ENCODE peak calls at places on chromosome 1, in six cellular contexts. U is choroid plexus epithelial cell, E is Ammon's horn, L is activated T-cell treated with anti-CD3 and anti-CD28 coated beads for 1 hour, C is epithelial cell of esophagus, J is endothelial cell. Q is an unnamed sample.

GRCh38 chr1:43207229-43207853 is 35.2 kb downstream of the CFAP57 start:
- DNase-seq in E (no peak), L (no peak), J (no peak), C (no peak), U (peak), Q (peak)

GRCh38 chr1:215147024-215147423 is 64.5 kb downstream of the KCNK2 start:
- DNase-seq in E (no peak), J (no peak), U (no peak), C (no peak), L (no peak), Q (no peak)

GRCh38 chr1:24343412-24344089 is 24.4 kb downstream of the GRHL3 start:
- DNase-seq in E (no peak), L (no peak), C (no peak), U (no peak), J (no peak), Q (no peak)

GRCh38 chr1:228393268-228393699 is 13.4 kb downstream of the TRIM11 start:
- DNase-seq in J (peak), C (peak), L (no peak), U (peak), E (no peak), Q (peak)

GRCh38 chr1:199591468-199591867 is 436.0 kb upstream of the NR5A2 start:
- DNase-seq in U (no peak), C (no peak), L (no peak), J (no peak), E (no peak), Q (no peak)

GRCh38 chr1:81549588-81550127 is 251.1 kb upstream of the ADGRL2 start:
- DNase-seq in C (peak), E (peak), U (peak), J (no peak), L (no peak), Q (peak)

GRCh38 chr1:5369223-5369622 is 623.0 kb downstream of the NPHP4 start:
- DNase-seq in E (no peak), U (no peak), L (no peak), C (peak), J (no peak), Q (no peak)

GRCh38 chr1:173562813-173563212 is 40.1 kb downstream of the SLC9C2 start:
- DNase-seq in E (no peak), L (no peak), U (no peak), C (no peak), J (no peak), Q (no peak)

GRCh38 chr1:165595561-165595960 is 35.5 kb upstream of the MGST3 start:
- DNase-seq in U (peak), L (no peak), C (peak), J (no peak), E (no peak), Q (peak)

GRCh38 chr1:225655509-225656258 is 2.8 kb upstream of the ENAH start:
- DNase-seq in U (peak), L (no peak), C (peak), E (peak), J (no peak), Q (peak)

GRCh38 chr1:235557495-235557894 is 53.2 kb upstream of the B3GALNT2 start:
- DNase-seq in E (no peak), C (no peak), L (no peak), J (peak), U (no peak), Q (no peak)

Q was measured in IMR-90.